ENCODE peak calls at places on chromosome 16, in six cellular contexts. One of them, this sample, is unnamed.

GRCh38 chr16:17474037-17474436 is 3.3 kb upstream of the XYLT1 start:
- DNase-seq in fibroblast of lung: peak
- DNase-seq in GM23248: peak
- DNase-seq in kidney: peak
- DNase-seq in HCT116: no peak
- DNase-seq in neural progenitor cell: no peak
- DNase-seq in this sample: no peak

GRCh38 chr16:30011505-30012480 is 966 bp upstream of the DOC2A start:
- DNase-seq in fibroblast of lung: no peak
- DNase-seq in GM23248: peak
- DNase-seq in kidney: no peak
- DNase-seq in HCT116: no peak
- DNase-seq in neural progenitor cell: peak
- DNase-seq in this sample: no peak

GRCh38 chr16:77938913-77939312 is 83.4 kb upstream of the CLEC3A start:
- DNase-seq in fibroblast of lung: no peak
- DNase-seq in GM23248: no peak
- DNase-seq in kidney: no peak
- DNase-seq in HCT116: no peak
- DNase-seq in neural progenitor cell: no peak
- DNase-seq in this sample: no peak

GRCh38 chr16:3857189-3858013 is 23.1 kb downstream of the CREBBP start:
- DNase-seq in fibroblast of lung: peak
- DNase-seq in GM23248: peak
- DNase-seq in kidney: no peak
- DNase-seq in HCT116: no peak
- DNase-seq in neural progenitor cell: no peak
- DNase-seq in this sample: no peak

GRCh38 chr16:2475413-2476344 is 752 bp downstream of the TBC1D24 start:
- DNase-seq in fibroblast of lung: no peak
- DNase-seq in GM23248: peak
- DNase-seq in kidney: peak
- DNase-seq in HCT116: no peak
- DNase-seq in neural progenitor cell: peak
- DNase-seq in this sample: no peak

GRCh38 chr16:73711441-73712080 is 585.1 kb upstream of the PSMD7 start:
- DNase-seq in fibroblast of lung: no peak
- DNase-seq in GM23248: no peak
- DNase-seq in kidney: no peak
- DNase-seq in HCT116: no peak
- DNase-seq in neural progenitor cell: no peak
- DNase-seq in this sample: no peak

GRCh38 chr16:87201052-87201451 is 116.1 kb downstream of the C16orf95 start:
- DNase-seq in fibroblast of lung: peak
- DNase-seq in GM23248: peak
- DNase-seq in kidney: no peak
- DNase-seq in HCT116: no peak
- DNase-seq in neural progenitor cell: no peak
- DNase-seq in this sample: peak

GRCh38 chr16:6682142-6682811 is 650.4 kb upstream of the RBFOX1 start:
- DNase-seq in fibroblast of lung: no peak
- DNase-seq in GM23248: peak
- DNase-seq in kidney: no peak
- DNase-seq in HCT116: no peak
- DNase-seq in neural progenitor cell: peak
- DNase-seq in this sample: peak

GRCh38 chr16:68331879-68332410 is 21.1 kb downstream of the PRMT7 start:
- DNase-seq in fibroblast of lung: peak
- DNase-seq in GM23248: peak
- DNase-seq in kidney: no peak
- DNase-seq in HCT116: no peak
- DNase-seq in neural progenitor cell: no peak
- DNase-seq in this sample: no peak

GRCh38 chr16:2856061-2856670 is 1.8 kb downstream of the PRSS22 start:
- DNase-seq in fibroblast of lung: no peak
- DNase-seq in GM23248: peak
- DNase-seq in kidney: no peak
- DNase-seq in HCT116: no peak
- DNase-seq in neural progenitor cell: no peak
- DNase-seq in this sample: peak

DNA sequence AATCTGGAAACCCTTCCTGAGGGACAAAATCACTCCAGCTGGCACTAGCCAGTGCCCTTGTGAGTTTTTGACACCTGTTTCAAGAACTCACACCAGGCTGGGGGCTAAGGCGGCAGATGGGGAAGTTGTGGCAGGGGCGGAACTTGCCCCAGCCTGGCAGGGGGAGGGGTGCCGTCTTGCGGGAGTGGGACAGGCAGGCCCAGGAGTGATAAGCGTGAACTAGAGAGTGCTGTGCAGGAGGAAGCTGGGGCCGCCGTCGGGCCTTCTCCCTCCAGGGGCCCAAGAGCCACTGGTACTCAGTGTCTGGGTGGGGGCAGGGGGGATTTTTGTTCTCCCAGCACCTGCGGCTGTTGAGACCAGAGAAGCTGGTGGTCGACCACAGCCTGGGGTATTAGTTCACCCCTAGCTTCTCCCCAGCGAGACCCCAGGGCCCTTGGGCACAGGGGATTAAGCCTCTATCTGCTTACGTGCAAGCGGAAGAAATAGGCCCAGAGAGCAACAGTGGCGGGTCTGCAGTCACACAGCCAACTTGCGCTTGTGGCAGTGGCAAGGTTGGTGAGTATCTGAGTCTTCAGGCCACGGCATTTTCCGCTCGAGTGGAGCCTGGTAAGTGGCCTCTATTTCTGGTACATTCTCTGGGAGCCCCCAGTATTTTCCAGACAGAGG is 40.1 kb upstream of the PLCG2 start:
- DNase-seq in fibroblast of lung: no peak
- DNase-seq in GM23248: no peak
- DNase-seq in kidney: peak
- DNase-seq in HCT116: no peak
- DNase-seq in neural progenitor cell: no peak
- DNase-seq in this sample: no peak
- H3K27ac ChIP-seq in fibroblast of lung: no peak
- H3K27ac ChIP-seq in GM23248: no peak
- H3K27ac ChIP-seq in kidney: no peak
- H3K27ac ChIP-seq in HCT116: no peak
- H3K27ac ChIP-seq in neural progenitor cell: no peak
- H3K27ac ChIP-seq in this sample: no peak

DNA sequence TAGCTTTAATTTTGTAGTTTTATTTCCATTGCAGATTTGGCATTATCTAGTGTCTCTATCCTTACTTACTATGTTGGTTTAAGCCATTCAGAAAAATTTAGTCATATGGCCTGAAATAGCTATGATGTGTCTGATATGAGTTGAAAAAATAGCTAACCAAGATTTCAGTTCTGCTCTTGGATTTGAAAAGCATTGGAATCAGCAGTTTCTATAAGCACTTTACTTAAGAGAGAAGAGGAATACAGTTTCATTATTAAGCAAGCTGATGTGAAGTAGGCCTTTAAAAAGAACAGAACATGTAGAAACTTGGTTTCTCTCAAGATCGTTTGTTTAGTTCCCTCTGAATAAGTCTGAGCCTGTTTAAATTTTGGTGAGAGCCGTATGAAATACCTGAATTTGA is 25.9 kb downstream of the LPCAT2 start:
- DNase-seq in fibroblast of lung: no peak
- DNase-seq in GM23248: no peak
- DNase-seq in kidney: no peak
- DNase-seq in HCT116: no peak
- DNase-seq in neural progenitor cell: no peak
- DNase-seq in this sample: no peak
- H3K4me3 ChIP-seq in fibroblast of lung: no peak
- H3K4me3 ChIP-seq in GM23248: no peak
- H3K4me3 ChIP-seq in kidney: no peak
- H3K4me3 ChIP-seq in HCT116: no peak
- H3K4me3 ChIP-seq in neural progenitor cell: no peak
- H3K4me3 ChIP-seq in this sample: no peak

GRCh38 chr16:57203451-57203850 is 17.3 kb downstream of the RSPRY1 start:
- DNase-seq in fibroblast of lung: peak
- DNase-seq in GM23248: peak
- DNase-seq in kidney: no peak
- DNase-seq in HCT116: no peak
- DNase-seq in neural progenitor cell: no peak
- DNase-seq in this sample: no peak
- H3K9ac ChIP-seq in fibroblast of lung: no peak
- H3K9ac ChIP-seq in GM23248: no peak
- H3K9ac ChIP-seq in kidney: no peak
- H3K9ac ChIP-seq in HCT116: no peak
- H3K9ac ChIP-seq in neural progenitor cell: no peak
- H3K9ac ChIP-seq in this sample: no peak

GRCh38 chr16:52573365-52574104 is 26.6 kb upstream of the TOX3 start:
- DNase-seq in fibroblast of lung: no peak
- DNase-seq in GM23248: no peak
- DNase-seq in kidney: no peak
- DNase-seq in HCT116: no peak
- DNase-seq in neural progenitor cell: no peak
- DNase-seq in this sample: no peak
- H3K27ac ChIP-seq in fibroblast of lung: no peak
- H3K27ac ChIP-seq in GM23248: no peak
- H3K27ac ChIP-seq in kidney: peak
- H3K27ac ChIP-seq in HCT116: no peak
- H3K27ac ChIP-seq in neural progenitor cell: no peak
- H3K27ac ChIP-seq in this sample: no peak

GRCh38 chr16:58462089-58462488 is 37.9 kb upstream of the NDRG4 start:
- DNase-seq in fibroblast of lung: no peak
- DNase-seq in GM23248: no peak
- DNase-seq in kidney: no peak
- DNase-seq in HCT116: no peak
- DNase-seq in neural progenitor cell: no peak
- DNase-seq in this sample: no peak

GRCh38 chr16:58464047-58464915 is 35.7 kb upstream of the NDRG4 start:
- DNase-seq in fibroblast of lung: no peak
- DNase-seq in GM23248: peak
- DNase-seq in kidney: no peak
- DNase-seq in HCT116: no peak
- DNase-seq in neural progenitor cell: peak
- DNase-seq in this sample: peak

GRCh38 chr16:58461640-58462039 is 38.3 kb upstream of the NDRG4 start:
- DNase-seq in fibroblast of lung: no peak
- DNase-seq in GM23248: no peak
- DNase-seq in kidney: no peak
- DNase-seq in HCT116: no peak
- DNase-seq in neural progenitor cell: no peak
- DNase-seq in this sample: no peak

GRCh38 chr16:58462499-58462996 is 37.4 kb upstream of the NDRG4 start:
- DNase-seq in fibroblast of lung: no peak
- DNase-seq in GM23248: no peak
- DNase-seq in kidney: no peak
- DNase-seq in HCT116: no peak
- DNase-seq in neural progenitor cell: no peak
- DNase-seq in this sample: no peak

DNA sequence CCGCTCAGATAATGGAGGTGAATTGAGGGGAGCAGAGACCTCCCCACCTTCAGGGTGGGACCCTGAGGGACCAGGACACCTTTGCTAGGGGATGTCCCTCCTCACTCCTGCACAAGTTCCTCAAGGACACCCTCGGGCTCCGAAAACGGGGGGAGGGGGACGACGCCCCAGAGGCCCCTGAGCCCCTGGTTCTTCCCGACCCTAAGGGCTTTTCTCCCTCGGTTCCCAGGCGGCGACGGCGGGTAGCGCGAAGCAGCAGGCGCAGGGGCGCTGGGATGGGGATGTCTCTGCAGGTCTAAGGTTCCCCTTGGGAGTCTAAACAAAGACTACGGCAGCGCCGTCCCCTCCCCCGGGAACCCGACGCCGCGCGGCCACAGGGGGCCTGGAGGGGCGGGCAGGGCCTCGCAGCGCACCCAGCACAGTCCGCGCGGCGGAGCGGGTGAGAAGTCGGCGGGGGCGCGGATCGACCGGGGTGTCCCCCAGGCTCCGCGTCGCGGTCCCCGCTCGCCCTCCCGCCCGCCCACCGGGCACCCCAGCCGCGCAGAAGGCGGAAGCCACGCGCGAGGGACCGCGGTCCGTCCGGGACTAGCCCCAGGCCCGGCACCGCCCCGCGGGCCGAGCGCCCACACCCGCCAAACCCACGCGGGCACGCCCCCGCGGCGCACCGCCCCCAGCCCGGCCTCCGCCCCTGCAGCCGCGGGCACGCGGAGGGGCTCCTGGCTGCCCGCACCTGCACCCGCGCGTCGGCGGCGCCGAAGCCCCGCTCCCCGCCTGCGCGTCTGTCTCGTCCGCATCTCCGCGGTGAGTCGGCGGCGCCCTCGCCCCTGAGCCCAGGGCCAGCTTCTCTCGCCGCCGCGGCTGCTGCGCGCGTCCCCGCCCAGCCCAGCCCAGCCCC is 36.7 kb upstream of the NDRG4 start:
- DNase-seq in fibroblast of lung: no peak
- DNase-seq in GM23248: peak
- DNase-seq in kidney: no peak
- DNase-seq in HCT116: no peak
- DNase-seq in neural progenitor cell: peak
- DNase-seq in this sample: no peak
- H3K4me3 ChIP-seq in fibroblast of lung: peak
- H3K4me3 ChIP-seq in GM23248: peak
- H3K4me3 ChIP-seq in kidney: no peak
- H3K4me3 ChIP-seq in HCT116: no peak
- H3K4me3 ChIP-seq in neural progenitor cell: peak
- H3K4me3 ChIP-seq in this sample: peak

GRCh38 chr16:57383276-57384247 is 11.3 kb downstream of the CX3CL1 start:
- DNase-seq in fibroblast of lung: peak
- DNase-seq in GM23248: peak
- DNase-seq in kidney: no peak
- DNase-seq in HCT116: no peak
- DNase-seq in neural progenitor cell: no peak
- DNase-seq in this sample: peak
- H3K9ac ChIP-seq in fibroblast of lung: no peak
- H3K9ac ChIP-seq in GM23248: no peak
- H3K9ac ChIP-seq in kidney: no peak
- H3K9ac ChIP-seq in HCT116: no peak
- H3K9ac ChIP-seq in neural progenitor cell: no peak
- H3K9ac ChIP-seq in this sample: no peak

This sample was measured in PC-3.